ENCODE peak calls at places on chromosomes 13 and 19, in four cellular contexts. H is body of pancreas, L is stomach, C is brain microvascular endothelial cell. P is an unnamed sample.

GRCh38 chr13:41565221-41565620 is 107.9 kb downstream of the RGCC start:
- DNase-seq in C (peak; percentile 89), L (no peak), H (no peak), P (peak; percentile 27)

GRCh38 chr13:34207872-34208271 is 389.9 kb downstream of the RFC3 start:
- DNase-seq in L (no peak), C (no peak), H (no peak), P (no peak)

GRCh38 chr13:23806874-23807522 is 82.2 kb downstream of the MIPEP start:
- DNase-seq in H (no peak), C (no peak), L (no peak), P (no peak)

GRCh38 chr13:26896986-26897668 is 136.5 kb upstream of the GPR12 start:
- DNase-seq in C (no peak), L (no peak), H (no peak), P (no peak)

GRCh38 chr19:48249502-48250014 is 6.2 kb downstream of the CARD8 start:
- DNase-seq in L (peak; percentile 41), H (peak; percentile 58), C (no peak), P (no peak)

GRCh38 chr19:11138659-11139526 is 16.7 kb downstream of the SPC24 start:
- DNase-seq in C (peak; percentile 73), H (peak; percentile 51), L (peak; percentile 68), P (peak; percentile 45)

GRCh38 chr19:12840091-12841079 is 2.1 kb downstream of the MAST1 start:
- DNase-seq in C (peak; percentile 84), H (peak; percentile 65), L (peak; percentile 71), P (no peak)

GRCh38 chr13:72004975-72005374 is 138.0 kb upstream of the DACH1 start:
- DNase-seq in H (no peak), C (peak; percentile 38), L (no peak), P (no peak)

GRCh38 chr19:5230730-5231555 is 109.7 kb downstream of the PTPRS start:
- DNase-seq in L (no peak), H (no peak), C (no peak), P (no peak)

GRCh38 chr13:28637714-28638355 is 21.1 kb upstream of the POMP start:
- DNase-seq in C (peak; percentile 35), L (no peak), H (no peak), P (no peak)

GRCh38 chr13:26978081-26978860 is 193.3 kb downstream of the USP12 start:
- DNase-seq in L (no peak), H (no peak), C (no peak), P (no peak)

GRCh38 chr19:50663280-50663790 is 14.1 kb downstream of the C19orf81 start:
- DNase-seq in L (no peak), C (no peak), H (no peak), P (no peak)

GRCh38 chr19:23787106-23787505 is 28.4 kb upstream of the ZNF681 start:
- DNase-seq in H (no peak), L (no peak), C (peak; percentile 7), P (peak; percentile 8)

GRCh38 chr19:40735003-40735771 is 15.1 kb downstream of the ACTMAP start:
- DNase-seq in L (no peak), H (no peak), C (no peak), P (no peak)

GRCh38 chr13:80399340-80400163 is 58.6 kb upstream of the SPRY2 start:
- DNase-seq in H (peak; percentile 23), C (no peak), L (peak; percentile 76), P (no peak)

GRCh38 chr19:35154535-35155406 is at the start of gene FXYD5:
- DNase-seq in C (peak; percentile 56), H (peak; percentile 58), L (peak; percentile 68), P (peak; percentile 49)

GRCh38 chr19:53991224-53992113 is at the start of gene CACNG6:
- DNase-seq in L (peak; percentile 39), H (no peak), C (no peak), P (no peak)

GRCh38 chr13:46101488-46102289 is 3.1 kb downstream of the CPB2 start:
- DNase-seq in L (no peak), H (no peak), C (no peak), P (no peak)

GRCh38 chr13:111153977-111154332 is 38.8 kb downstream of the ARHGEF7 start:
- DNase-seq in C (peak; percentile 26), H (no peak), L (no peak), P (no peak)

GRCh38 chr13:50731400-50731799 is 112.1 kb downstream of the DLEU7 start:
- DNase-seq in L (no peak), H (no peak), C (peak; percentile 71), P (peak; percentile 57)

GRCh38 chr19:19460761-19461265 is 54.5 kb downstream of the TSSK6 start:
- DNase-seq in C (no peak), L (peak; percentile 40), H (peak; percentile 57), P (no peak)

GRCh38 chr13:27917121-27917947 is 2.5 kb upstream of the PDX1 start:
- DNase-seq in C (no peak), L (no peak), H (no peak), P (no peak)

GRCh38 chr19:28039677-28040381 is 1173.1 kb downstream of the UQCRFS1 start:
- DNase-seq in C (no peak), L (no peak), H (no peak), P (no peak)

GRCh38 chr13:31824705-31825512 is 85.6 kb downstream of the RXFP2 start:
- DNase-seq in C (peak; percentile 47), H (no peak), L (no peak), P (no peak)

GRCh38 chr19:51547397-51548212 is 16.1 kb upstream of the SIGLEC6 start:
- DNase-seq in L (no peak), H (no peak), C (peak; percentile 82), P (no peak)

GRCh38 chr19:2213799-2214198 is 22.3 kb downstream of the PLEKHJ1 start:
- DNase-seq in H (no peak), C (no peak), L (no peak), P (no peak)
- H3K4me3 ChIP-seq in H (no peak overlapping the region), C (no peak overlapping the region), L (no peak overlapping the region), P (no peak overlapping the region)

GRCh38 chr13:44052843-44053607 is 173.3 kb downstream of the LACC1 start:
- DNase-seq in C (peak; percentile 79), L (no peak), H (peak; percentile 13), P (peak; percentile 29)
- TF ChIP-seq CTCF in C (peak; percentile 32), L (no peak), H (no peak), P (no peak)

GRCh38 chr13:19861762-19862161 is 1.7 kb downstream of the ZMYM5 start:
- DNase-seq in C (no peak), H (no peak), L (no peak), P (no peak)
- H3K4me3 ChIP-seq in C (peak overlapping the region; percentile 78), H (peak overlapping the region; percentile 86), L (peak overlapping the region; percentile 79), P (peak overlapping the region; percentile 77)

GRCh38 chr19:33752018-33752790 is 44.5 kb upstream of the KCTD15 start:
- DNase-seq in C (no peak), L (no peak), H (no peak), P (no peak)
- TF ChIP-seq CTCF in C (no peak), L (no peak), H (no peak), P (no peak)

GRCh38 chr13:25738797-25739196 is 313.0 kb downstream of the SHISA2 start:
- DNase-seq in H (no peak), L (no peak), C (peak; percentile 28), P (no peak)
- H3K4me3 ChIP-seq in H (no peak overlapping the region), L (no peak overlapping the region), C (no peak overlapping the region), P (no peak overlapping the region)

GRCh38 chr13:73623281-73623680 is 510.9 kb downstream of the KLF12 start:
- DNase-seq in C (no peak), H (no peak), L (no peak), P (no peak)

GRCh38 chr13:73618275-73618865 is 515.8 kb downstream of the KLF12 start:
- DNase-seq in H (peak; percentile 35), C (no peak), L (peak; percentile 49), P (no peak)

GRCh38 chr13:73625562-73626339 is 508.5 kb downstream of the KLF12 start:
- DNase-seq in C (no peak), H (no peak), L (no peak), P (no peak)

GRCh38 chr13:73622375-73622774 is 511.8 kb downstream of the KLF12 start:
- DNase-seq in H (no peak), C (no peak), L (no peak), P (no peak)
- TF ChIP-seq CTCF in H (no peak), C (no peak), L (no peak), P (no peak)

P was measured in AG09309.